ENCODE peak calls at places on chromosomes 5 and 9, in nine cellular contexts. A is DMS79; Q is stimulated activated CD4-positive, alpha-beta T cell treated with anti-CD3 and anti-CD28 coated beads, Interleukin-2, amount 100 ng/mL, for 48 hours; Y is brain microvascular endothelial cell; G is A673; N is NCI-H1092; C is ACHN; S is lower lobe of right lung; D is cardiac muscle cell. V is an unnamed sample.

GRCh38 chr9:99948896-99949295 is 42.4 kb downstream of the STX17 start:
- DNase-seq in A (no peak), Q (no peak), Y (peak; percentile 6), G (peak; percentile 19), N (peak; percentile 7), C (no peak), S (no peak), D (no peak), V (no peak)

GRCh38 chr5:42985129-42986037 is 54.7 kb downstream of the ANXA2R start:
- DNase-seq in A (no peak), Q (no peak), Y (peak; percentile 73), G (no peak), N (no peak), C (peak; percentile 33), S (no peak), D (no peak), V (no peak)

GRCh38 chr9:80052830-80053229 is 481.1 kb downstream of the TLE4 start:
- DNase-seq in A (no peak), Q (no peak), Y (no peak), G (no peak), N (no peak), C (no peak), S (no peak), D (no peak), V (no peak)

GRCh38 chr5:174998131-174998730 is 273.8 kb downstream of the MSX2 start:
- DNase-seq in A (no peak), Q (no peak), Y (no peak), G (no peak), N (no peak), C (no peak), S (no peak), D (no peak), V (no peak)

GRCh38 chr9:23801523-23801922 is 24.5 kb downstream of the ELAVL2 start:
- DNase-seq in A (no peak), Q (no peak), Y (no peak), G (no peak), N (no peak), C (no peak), S (no peak), D (no peak), V (no peak)

GRCh38 chr5:146840016-146840415 is 38.5 kb downstream of the PPP2R2B start:
- DNase-seq in A (no peak), Q (no peak), Y (no peak), G (no peak), N (no peak), C (no peak), S (no peak), D (no peak), V (no peak)

GRCh38 chr5:74798977-74799911 is 32.2 kb downstream of the NSA2 start:
- DNase-seq in A (no peak), Q (no peak), Y (no peak), G (no peak), N (no peak), C (peak; percentile 75), S (no peak), D (no peak), V (no peak)

GRCh38 chr9:126777733-126778132 is 27.1 kb upstream of the ZBTB43 start:
- DNase-seq in A (no peak), Q (no peak), Y (no peak), G (no peak), N (no peak), C (no peak), S (no peak), D (peak; percentile 31), V (no peak)

V was measured in Right ventricle myocardium inferior.